ENCODE peak calls at places on chromosomes 12 and 14, in five cellular contexts. One of them, this sample, is unnamed.

GRCh38 chr14:23470947-23471346 is 1.4 kb downstream of the NGDN start:
- DNase-seq in IMR-90: no peak
- DNase-seq in H9: no peak
- DNase-seq in neuronal stem cell: no peak
- DNase-seq in H1: no peak
- DNase-seq in this sample: no peak

GRCh38 chr14:59811850-59812249 is 58.7 kb downstream of the RTN1 start:
- DNase-seq in IMR-90: no peak
- DNase-seq in H9: no peak
- DNase-seq in neuronal stem cell: peak; percentile 14
- DNase-seq in H1: no peak
- DNase-seq in this sample: no peak

GRCh38 chr12:100974747-100975146 is 180.2 kb downstream of the ANO4 start:
- DNase-seq in IMR-90: no peak
- DNase-seq in H9: no peak
- DNase-seq in neuronal stem cell: no peak
- DNase-seq in H1: no peak
- DNase-seq in this sample: no peak

GRCh38 chr14:55077691-55078151 is 26.3 kb downstream of the MAPK1IP1L start:
- DNase-seq in IMR-90: peak; percentile 32
- DNase-seq in H9: no peak
- DNase-seq in neuronal stem cell: no peak
- DNase-seq in H1: no peak
- DNase-seq in this sample: no peak

GRCh38 chr12:65612440-65612839 is 211.8 kb upstream of the HMGA2 start:
- DNase-seq in IMR-90: no peak
- DNase-seq in H9: no peak
- DNase-seq in neuronal stem cell: no peak
- DNase-seq in H1: no peak
- DNase-seq in this sample: no peak

GRCh38 chr14:104934380-104934733 is 9.7 kb downstream of the PLD4 start:
- DNase-seq in IMR-90: no peak
- DNase-seq in H9: no peak
- DNase-seq in neuronal stem cell: no peak
- DNase-seq in H1: no peak
- DNase-seq in this sample: no peak

GRCh38 chr12:58961906-58962305 is 41.6 kb upstream of the LRIG3 start:
- DNase-seq in IMR-90: peak; percentile 47
- DNase-seq in H9: no peak
- DNase-seq in neuronal stem cell: no peak
- DNase-seq in H1: no peak
- DNase-seq in this sample: peak; percentile 33

GRCh38 chr14:104087981-104088850 is 2.7 kb downstream of the ASPG start:
- DNase-seq in IMR-90: no peak
- DNase-seq in H9: no peak
- DNase-seq in neuronal stem cell: no peak
- DNase-seq in H1: no peak
- DNase-seq in this sample: no peak

GRCh38 chr14:73752297-73752992 is 38.3 kb upstream of the PNMA1 start:
- DNase-seq in IMR-90: peak; percentile 45
- DNase-seq in H9: peak; percentile 41
- DNase-seq in neuronal stem cell: no peak
- DNase-seq in H1: no peak
- DNase-seq in this sample: peak; percentile 60

GRCh38 chr12:12486661-12487240 is 75.9 kb downstream of the DUSP16 start:
- DNase-seq in IMR-90: no peak
- DNase-seq in H9: no peak
- DNase-seq in neuronal stem cell: no peak
- DNase-seq in H1: no peak
- DNase-seq in this sample: no peak

GRCh38 chr14:72401632-72402428 is 469.6 kb downstream of the RGS6 start:
- DNase-seq in IMR-90: no peak
- DNase-seq in H9: no peak
- DNase-seq in neuronal stem cell: no peak
- DNase-seq in H1: no peak
- DNase-seq in this sample: no peak

GRCh38 chr12:74780458-74781241 is 243.0 kb downstream of the ATXN7L3B start:
- DNase-seq in IMR-90: peak; percentile 46
- DNase-seq in H9: no peak
- DNase-seq in neuronal stem cell: no peak
- DNase-seq in H1: no peak
- DNase-seq in this sample: peak; percentile 2

GRCh38 chr12:98869886-98870285 is 224.8 kb downstream of the APAF1 start:
- DNase-seq in IMR-90: no peak
- DNase-seq in H9: no peak
- DNase-seq in neuronal stem cell: no peak
- DNase-seq in H1: no peak
- DNase-seq in this sample: no peak

GRCh38 chr14:38485011-38485410 is 229.1 kb upstream of the CLEC14A start:
- DNase-seq in IMR-90: no peak
- DNase-seq in H9: no peak
- DNase-seq in neuronal stem cell: no peak
- DNase-seq in H1: no peak
- DNase-seq in this sample: no peak

GRCh38 chr12:76199808-76200207 is 115.3 kb upstream of the NAP1L1 start:
- DNase-seq in IMR-90: peak; percentile 89
- DNase-seq in H9: no peak
- DNase-seq in neuronal stem cell: no peak
- DNase-seq in H1: no peak
- DNase-seq in this sample: peak; percentile 90

GRCh38 chr14:38389666-38390065 is 133.8 kb upstream of the CLEC14A start:
- DNase-seq in IMR-90: peak; percentile 63
- DNase-seq in H9: no peak
- DNase-seq in neuronal stem cell: no peak
- DNase-seq in H1: no peak
- DNase-seq in this sample: peak; percentile 78

GRCh38 chr14:75752907-75753594 is 92.0 kb downstream of the TTLL5 start:
- DNase-seq in IMR-90: peak; percentile 42
- DNase-seq in H9: no peak
- DNase-seq in neuronal stem cell: no peak
- DNase-seq in H1: no peak
- DNase-seq in this sample: no peak

GRCh38 chr12:53344487-53344823 is 8.3 kb upstream of the SP7 start:
- DNase-seq in IMR-90: no peak
- DNase-seq in H9: no peak
- DNase-seq in neuronal stem cell: no peak
- DNase-seq in H1: no peak
- DNase-seq in this sample: no peak

GRCh38 chr12:53343978-53344377 is 7.8 kb upstream of the SP7 start:
- DNase-seq in IMR-90: no peak
- DNase-seq in H9: no peak
- DNase-seq in neuronal stem cell: no peak
- DNase-seq in H1: no peak
- DNase-seq in this sample: no peak

GRCh38 chr12:53343449-53343848 is 7.3 kb upstream of the SP7 start:
- DNase-seq in IMR-90: no peak
- DNase-seq in H9: no peak
- DNase-seq in neuronal stem cell: no peak
- DNase-seq in H1: no peak
- DNase-seq in this sample: no peak

GRCh38 chr12:53344824-53345485 is 8.8 kb upstream of the SP7 start:
- DNase-seq in IMR-90: peak; percentile 72
- DNase-seq in H9: peak; percentile 74
- DNase-seq in neuronal stem cell: peak; percentile 51
- DNase-seq in H1: no peak
- DNase-seq in this sample: peak; percentile 86

GRCh38 chr12:53345486-53346195 is 9.5 kb upstream of the SP7 start:
- DNase-seq in IMR-90: no peak
- DNase-seq in H9: no peak
- DNase-seq in neuronal stem cell: no peak
- DNase-seq in H1: no peak
- DNase-seq in this sample: peak; percentile 56
- H3K9ac ChIP-seq in IMR-90: no peak overlapping the region
- H3K9ac ChIP-seq in H9: no peak overlapping the region
- H3K9ac ChIP-seq in neuronal stem cell: no peak overlapping the region
- H3K9ac ChIP-seq in H1: no peak overlapping the region
- H3K9ac ChIP-seq in this sample: peak overlapping the region; percentile 87

GRCh38 chr12:2139651-2140050 is 86.9 kb downstream of the CACNA1C start:
- DNase-seq in IMR-90: no peak
- DNase-seq in H9: no peak
- DNase-seq in neuronal stem cell: no peak
- DNase-seq in H1: no peak
- DNase-seq in this sample: no peak
- H3K27me3 ChIP-seq in IMR-90: no peaks in the 10 kb centered on the region
- H3K27me3 ChIP-seq in H9: no peaks in the 10 kb centered on the region
- H3K27me3 ChIP-seq in neuronal stem cell: no peaks in the 10 kb centered on the region
- H3K27me3 ChIP-seq in H1: no peaks in the 10 kb centered on the region
- H3K27me3 ChIP-seq in this sample: no peaks in the 10 kb centered on the region

GRCh38 chr12:9635014-9635413 is 27.3 kb upstream of the KLRB1 start:
- DNase-seq in IMR-90: no peak
- DNase-seq in H9: no peak
- DNase-seq in neuronal stem cell: no peak
- DNase-seq in H1: no peak
- DNase-seq in this sample: no peak

GRCh38 chr12:9636807-9637206 is 29.1 kb upstream of the KLRB1 start:
- DNase-seq in IMR-90: no peak
- DNase-seq in H9: no peak
- DNase-seq in neuronal stem cell: no peak
- DNase-seq in H1: no peak
- DNase-seq in this sample: no peak

GRCh38 chr12:9636150-9636549 is 28.4 kb upstream of the KLRB1 start:
- DNase-seq in IMR-90: no peak
- DNase-seq in H9: no peak
- DNase-seq in neuronal stem cell: no peak
- DNase-seq in H1: no peak
- DNase-seq in this sample: no peak

GRCh38 chr12:9634177-9634803 is 26.6 kb upstream of the KLRB1 start:
- DNase-seq in IMR-90: peak; percentile 47
- DNase-seq in H9: no peak
- DNase-seq in neuronal stem cell: peak; percentile 17
- DNase-seq in H1: no peak
- DNase-seq in this sample: peak; percentile 58

DNA sequence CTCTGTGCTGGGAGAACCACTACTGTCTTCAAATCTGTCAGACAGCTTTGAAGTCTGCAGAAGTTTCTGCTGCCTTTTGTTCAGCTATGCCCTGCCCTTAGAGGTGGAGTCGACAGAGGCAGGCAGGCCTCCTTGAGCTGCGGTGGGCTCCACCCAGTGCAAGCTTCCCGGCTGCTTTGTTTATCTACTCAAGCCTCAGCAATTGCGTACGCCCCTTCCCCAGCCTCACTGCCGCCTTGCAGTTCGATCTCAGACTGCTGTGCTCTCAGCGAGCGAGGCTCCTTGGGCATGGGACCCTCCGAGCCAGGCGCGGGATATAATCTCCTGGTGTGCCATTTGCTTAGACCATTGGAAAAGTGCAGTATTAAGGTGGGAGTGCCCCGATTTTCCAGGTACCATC is 25.1 kb upstream of the KLRB1 start:
- DNase-seq in IMR-90: no peak
- DNase-seq in H9: no peak
- DNase-seq in neuronal stem cell: no peak
- DNase-seq in H1: no peak
- DNase-seq in this sample: no peak
- H3K4ac ChIP-seq in IMR-90: no peak overlapping the region
- H3K4ac ChIP-seq in H9: no peak overlapping the region
- H3K4ac ChIP-seq in neuronal stem cell: no peak overlapping the region
- H3K4ac ChIP-seq in H1: no peak overlapping the region
- H3K4ac ChIP-seq in this sample: no peak overlapping the region

DNA sequence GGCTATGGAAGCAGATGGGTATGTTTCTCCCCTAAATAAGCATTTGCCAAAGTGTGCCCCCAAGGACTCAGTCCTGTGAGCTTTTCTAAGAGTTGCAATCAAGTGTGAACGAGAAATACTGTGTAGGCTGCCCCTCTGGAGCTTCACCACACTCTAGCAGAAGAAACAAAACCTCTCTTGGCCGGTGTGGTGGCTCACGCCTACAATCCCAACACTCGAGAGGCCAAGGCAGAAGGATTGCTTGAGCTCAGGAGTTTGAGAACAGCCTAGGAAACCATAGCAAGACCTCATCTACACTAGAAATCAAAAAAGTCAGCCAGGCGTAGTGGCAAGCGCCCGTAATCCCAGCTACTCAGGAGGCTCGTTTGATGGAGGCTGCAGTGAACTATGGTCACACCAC is 9.8 kb downstream of the VPS37B start:
- DNase-seq in IMR-90: no peak
- DNase-seq in H9: no peak
- DNase-seq in neuronal stem cell: no peak
- DNase-seq in H1: no peak
- DNase-seq in this sample: no peak
- H3K9ac ChIP-seq in IMR-90: no peak overlapping the region
- H3K9ac ChIP-seq in H9: no peak overlapping the region
- H3K9ac ChIP-seq in neuronal stem cell: no peak overlapping the region
- H3K9ac ChIP-seq in H1: no peak overlapping the region
- H3K9ac ChIP-seq in this sample: no peak overlapping the region

GRCh38 chr12:124240493-124240892 is 54.4 kb upstream of the RFLNA start:
- DNase-seq in IMR-90: no peak
- DNase-seq in H9: peak; percentile 58
- DNase-seq in neuronal stem cell: no peak
- DNase-seq in H1: no peak
- DNase-seq in this sample: no peak
- H3K27me3 ChIP-seq in IMR-90: peaks cover 17% of the 10 kb centered on the region
- H3K27me3 ChIP-seq in H9: no peaks in the 10 kb centered on the region
- H3K27me3 ChIP-seq in neuronal stem cell: no peaks in the 10 kb centered on the region
- H3K27me3 ChIP-seq in H1: no peaks in the 10 kb centered on the region
- H3K27me3 ChIP-seq in this sample: peaks cover 24% of the 10 kb centered on the region

GRCh38 chr12:108596854-108597558 is 878 bp downstream of the TMEM119 start:
- DNase-seq in IMR-90: no peak
- DNase-seq in H9: no peak
- DNase-seq in neuronal stem cell: no peak
- DNase-seq in H1: no peak
- DNase-seq in this sample: no peak
- H3K4ac ChIP-seq in IMR-90: peak overlapping the region; percentile 24
- H3K4ac ChIP-seq in H9: no peak overlapping the region
- H3K4ac ChIP-seq in neuronal stem cell: no peak overlapping the region
- H3K4ac ChIP-seq in H1: no peak overlapping the region
- H3K4ac ChIP-seq in this sample: peak overlapping the region; percentile 57

GRCh38 chr12:57479043-57479375 is 657 bp downstream of the ARHGAP9 start:
- DNase-seq in IMR-90: no peak
- DNase-seq in H9: no peak
- DNase-seq in neuronal stem cell: no peak
- DNase-seq in H1: no peak
- DNase-seq in this sample: no peak
- H3K9ac ChIP-seq in IMR-90: no peak overlapping the region
- H3K9ac ChIP-seq in H9: no peak overlapping the region
- H3K9ac ChIP-seq in neuronal stem cell: no peak overlapping the region
- H3K9ac ChIP-seq in H1: no peak overlapping the region
- H3K9ac ChIP-seq in this sample: no peak overlapping the region